ENCODE peak calls at places on chromosome 20, in six cellular contexts. W is GM12878, Y is mammary epithelial cell, I is spleen, D is colonic mucosa, F is IMR-90. X is an unnamed sample.

GRCh38 chr20:32535316-32535952 is 49.7 kb downstream of the NOL4L start:
- DNase-seq in Y (no peak), I (no peak), D (no peak), W (no peak), F (no peak), X (no peak)

GRCh38 chr20:2483504-2483903 is 12.9 kb upstream of the SNRPB start:
- DNase-seq in W (no peak), F (no peak), D (no peak), I (no peak), Y (no peak), X (no peak)

GRCh38 chr20:34065260-34065659 is 46.8 kb downstream of the EIF2S2 start:
- DNase-seq in W (no peak), I (no peak), Y (peak), F (peak), D (no peak), X (no peak)

GRCh38 chr20:16732506-16733152 is 2.8 kb downstream of the SNRPB2 start:
- DNase-seq in D (no peak), W (no peak), Y (no peak), F (no peak), I (no peak), X (no peak)

GRCh38 chr20:62011403-62011791 is 54.3 kb downstream of the TAF4 start:
- DNase-seq in D (no peak), Y (peak), I (no peak), F (no peak), W (no peak), X (no peak)

GRCh38 chr20:38231786-38232130 is 28.8 kb downstream of the KIAA1755 start:
- DNase-seq in D (no peak), W (no peak), F (peak), I (no peak), Y (no peak), X (no peak)

GRCh38 chr20:47269309-47270165 is 87.0 kb downstream of the ZMYND8 start:
- DNase-seq in F (no peak), D (no peak), W (no peak), I (no peak), Y (no peak), X (no peak)

GRCh38 chr20:37415118-37416085 is 69.5 kb downstream of the SRC start:
- DNase-seq in W (no peak), F (no peak), Y (no peak), D (no peak), I (no peak), X (no peak)

GRCh38 chr20:19181552-19181951 is 30.9 kb upstream of the SLC24A3 start:
- DNase-seq in D (no peak), W (peak), I (no peak), F (no peak), Y (peak), X (peak)

GRCh38 chr20:63590218-63591146 is 16.4 kb upstream of the HELZ2 start:
- DNase-seq in I (no peak), D (no peak), Y (no peak), F (no peak), W (no peak), X (no peak)

GRCh38 chr20:34200020-34200419 is 41.2 kb upstream of the ASIP start:
- DNase-seq in W (no peak), F (no peak), Y (no peak), D (no peak), I (no peak), X (no peak)

GRCh38 chr20:48051810-48052491 is 266.7 kb upstream of the SULF2 start:
- DNase-seq in Y (peak), I (no peak), F (peak), D (no peak), W (no peak), X (no peak)

GRCh38 chr20:23132930-23133559 is 46.9 kb upstream of the CD93 start:
- DNase-seq in D (no peak), W (no peak), I (no peak), Y (no peak), F (no peak), X (no peak)

GRCh38 chr20:57656821-57657536 is 36.8 kb upstream of the ZBP1 start:
- DNase-seq in W (no peak), Y (no peak), F (no peak), I (peak), D (peak), X (no peak)

GRCh38 chr20:59269396-59270025 is 30.9 kb upstream of the EDN3 start:
- DNase-seq in Y (no peak), D (no peak), I (no peak), F (no peak), W (no peak), X (no peak)

GRCh38 chr20:63135411-63135810 is 80.5 kb downstream of the YTHDF1 start:
- DNase-seq in D (no peak), W (no peak), I (peak), F (no peak), Y (no peak), X (no peak)

GRCh38 chr20:37524859-37525708 is 2.6 kb downstream of the BLCAP start:
- DNase-seq in D (no peak), F (peak), Y (peak), W (no peak), I (peak), X (no peak)

GRCh38 chr20:21518292-21518991 is 4.6 kb upstream of the NKX2-2 start:
- DNase-seq in Y (no peak), D (no peak), F (no peak), W (no peak), I (no peak), X (no peak)

GRCh38 chr20:21519136-21519584 is 5.3 kb upstream of the NKX2-2 start:
- DNase-seq in D (no peak), I (no peak), W (no peak), Y (no peak), F (no peak), X (no peak)

GRCh38 chr20:21516861-21517565 is 3.1 kb upstream of the NKX2-2 start:
- DNase-seq in W (no peak), F (no peak), I (no peak), Y (no peak), D (no peak), X (no peak)

GRCh38 chr20:21516180-21516567 is 2.3 kb upstream of the NKX2-2 start:
- DNase-seq in I (no peak), W (no peak), D (no peak), F (no peak), Y (no peak), X (no peak)

DNA sequence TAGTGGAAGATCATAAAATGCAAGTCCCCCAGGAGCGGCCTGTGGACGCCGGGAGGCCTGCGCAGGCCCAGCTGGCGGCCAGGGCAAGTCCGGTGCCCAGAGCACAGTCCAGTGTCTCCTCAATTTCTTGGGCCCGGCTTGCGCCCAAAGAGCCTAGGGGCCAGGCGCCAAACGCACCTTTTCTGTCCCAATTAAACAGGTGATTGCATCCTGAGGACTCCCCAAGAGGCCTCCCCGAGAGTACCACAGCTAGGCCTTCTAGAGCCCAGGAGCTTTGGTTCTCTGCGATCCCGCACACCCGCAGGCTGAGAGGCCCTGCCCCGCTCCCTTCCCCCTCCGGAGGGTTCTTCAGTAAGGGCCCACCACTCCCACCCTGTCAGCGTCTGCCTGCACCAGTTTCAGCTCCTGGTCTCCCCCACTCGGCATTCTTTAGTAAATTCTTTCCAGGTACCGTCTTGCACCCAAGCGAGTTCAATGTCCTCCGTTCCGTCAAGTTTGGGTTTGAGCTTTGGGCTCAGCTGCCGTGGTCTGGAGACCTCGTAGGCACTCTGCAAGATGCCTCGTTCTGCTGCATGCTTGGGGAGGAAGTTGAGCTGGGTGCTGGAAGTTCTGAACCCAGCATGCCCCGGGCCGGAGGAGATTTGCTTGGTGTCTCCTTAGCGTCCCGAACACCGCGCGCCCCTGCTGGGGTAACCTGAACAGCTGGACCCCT is 3.9 kb upstream of the NKX2-2 start:
- DNase-seq in D (no peak), W (no peak), Y (no peak), F (no peak), I (no peak), X (no peak)
- H3K4me3 ChIP-seq in D (no peak), W (no peak), Y (no peak), F (no peak), I (no peak), X (no peak)

GRCh38 chr20:24657878-24658620 is 188.6 kb downstream of the SYNDIG1 start:
- DNase-seq in F (no peak), I (no peak), W (no peak), D (no peak), Y (no peak), X (no peak)
- TF ChIP-seq CTCF in F (no peak), I (no peak), W (no peak), D (no peak), Y (no peak), X (no peak)

DNA sequence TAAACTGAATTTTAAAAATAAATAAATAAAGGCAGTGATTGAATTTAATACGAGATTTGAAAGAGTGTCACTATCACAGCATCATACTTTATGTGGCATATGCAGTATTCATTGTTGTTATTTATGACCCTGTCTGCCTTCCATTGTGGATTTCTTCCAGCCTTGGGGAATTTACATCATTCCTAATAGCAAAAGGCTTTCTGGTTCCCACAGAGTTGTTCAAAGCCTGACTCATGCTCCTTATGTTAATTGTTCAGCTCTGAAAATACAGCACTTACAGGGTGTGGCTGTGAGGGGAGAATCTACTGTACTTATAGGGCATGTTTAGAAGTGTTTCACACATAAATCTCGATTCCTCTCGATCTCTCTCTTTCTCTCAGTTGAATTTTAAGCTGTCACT is 54.4 kb downstream of the JAG1 start:
- DNase-seq in W (no peak), I (no peak), Y (peak), F (peak), D (no peak), X (no peak)
- H3K4me3 ChIP-seq in W (no peak), I (no peak), Y (no peak), F (no peak), D (no peak), X (no peak)

GRCh38 chr20:44222969-44223368 is 12.4 kb upstream of the OSER1 start:
- DNase-seq in D (no peak), I (no peak), F (no peak), W (no peak), Y (no peak), X (no peak)
- TF ChIP-seq CTCF in D (no peak), I (no peak), F (no peak), W (no peak), Y (no peak), X (no peak)

GRCh38 chr20:46101957-46102356 is 12.2 kb upstream of the NCOA5 start:
- DNase-seq in I (no peak), W (no peak), D (no peak), Y (no peak), F (no peak), X (no peak)

GRCh38 chr20:46102940-46103339 is 13.2 kb upstream of the NCOA5 start:
- DNase-seq in F (no peak), I (no peak), Y (no peak), D (no peak), W (no peak), X (no peak)

GRCh38 chr20:46104262-46104661 is 13.9 kb upstream of the CD40 start:
- DNase-seq in I (no peak), W (no peak), F (no peak), Y (no peak), D (no peak), X (no peak)

DNA sequence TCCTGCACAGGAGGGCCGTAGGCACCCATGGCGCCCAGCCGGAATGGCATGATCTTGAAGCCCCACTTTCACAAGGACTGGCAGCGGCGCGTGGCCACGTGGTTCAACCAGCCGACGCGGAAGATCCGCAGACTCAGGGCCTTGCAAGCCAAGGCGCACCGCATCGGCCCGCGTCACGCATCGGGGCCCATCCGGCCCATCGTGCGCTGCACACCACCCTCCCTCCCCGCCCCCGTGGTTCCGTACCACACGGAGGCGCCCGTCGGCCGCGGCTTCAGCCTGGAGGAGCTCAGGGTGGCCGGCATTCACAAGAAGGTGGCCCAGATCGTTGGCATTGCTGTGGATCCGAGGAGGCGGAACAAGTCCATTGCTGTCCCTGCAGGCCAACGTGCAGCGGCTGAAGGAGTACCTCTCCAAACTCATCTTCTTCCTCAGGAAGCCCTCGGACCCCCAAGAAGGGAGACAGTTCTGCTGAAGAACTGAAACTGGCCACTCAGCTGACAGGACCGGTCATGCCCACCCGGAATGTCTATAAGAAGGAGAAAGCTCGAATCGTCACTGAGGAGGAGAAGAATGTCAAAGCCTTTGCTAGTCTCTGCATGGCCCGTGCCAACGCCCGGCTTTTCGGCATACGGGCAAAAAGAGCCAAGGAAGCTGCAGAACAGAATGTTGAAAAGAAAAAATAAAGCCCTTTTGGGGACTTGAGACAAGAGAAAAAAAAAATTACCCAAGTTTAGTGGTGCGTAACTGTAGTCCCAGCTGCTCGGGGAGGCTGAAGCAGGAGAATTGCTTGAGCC is 9.9 kb upstream of the NCOA5 start:
- DNase-seq in D (no peak), I (peak), Y (peak), W (no peak), F (no peak), X (peak)
- H3K4me3 ChIP-seq in D (no peak), I (peak), Y (peak), W (peak), F (no peak), X (peak)

GRCh38 chr20:21490105-21490504 is 23.8 kb downstream of the NKX2-2 start:
- DNase-seq in W (no peak), D (no peak), I (no peak), Y (no peak), F (peak), X (no peak)
- TF ChIP-seq CTCF in W (no peak), D (no peak), I (no peak), Y (peak), F (peak), X (no peak)

DNA sequence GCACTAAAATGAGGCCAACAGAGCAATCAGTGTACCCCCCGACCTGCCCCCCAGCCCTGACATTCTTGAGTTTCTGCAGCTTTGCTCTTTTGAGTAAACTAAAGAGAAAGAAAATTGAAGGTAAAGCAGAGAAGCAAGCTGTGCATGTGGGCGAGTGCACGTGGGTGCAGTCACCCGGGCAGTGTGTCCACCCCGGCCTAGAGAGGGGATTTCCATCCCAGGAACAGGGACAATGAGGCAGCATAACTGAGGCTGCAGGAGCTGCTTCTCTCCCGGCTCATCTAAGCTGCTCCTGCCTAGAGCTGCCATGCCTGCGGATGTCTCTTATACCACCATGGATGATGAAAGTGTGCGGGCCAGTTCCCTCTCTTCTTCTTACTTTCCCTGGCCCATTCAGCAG is 16.8 kb downstream of the CASS4 start:
- DNase-seq in W (no peak), D (no peak), F (no peak), Y (no peak), I (no peak), X (no peak)
- H3K4me3 ChIP-seq in W (no peak), D (no peak), F (no peak), Y (no peak), I (no peak), X (no peak)